ENCODE peak calls at places on chromosomes 7 and 10, in seven cellular contexts. One of them, this sample, is unnamed.

GRCh38 chr7:39238209-39238869 is 260.6 kb downstream of the POU6F2 start:
- DNase-seq in GM06990: no peak
- DNase-seq in mesothelial cell of epicardium: no peak
- DNase-seq in transverse colon: no peak
- DNase-seq in HCT116: no peak
- DNase-seq in WTC11: no peak
- DNase-seq in foreskin fibroblast: no peak
- DNase-seq in this sample: no peak

GRCh38 chr7:36161996-36162395 is 8.9 kb downstream of the EEPD1 start:
- DNase-seq in GM06990: no peak
- DNase-seq in mesothelial cell of epicardium: no peak
- DNase-seq in transverse colon: no peak
- DNase-seq in HCT116: no peak
- DNase-seq in WTC11: no peak
- DNase-seq in foreskin fibroblast: no peak
- DNase-seq in this sample: no peak

GRCh38 chr7:140165422-140165821 is 11.4 kb downstream of the KDM7A start:
- DNase-seq in GM06990: no peak
- DNase-seq in mesothelial cell of epicardium: no peak
- DNase-seq in transverse colon: no peak
- DNase-seq in HCT116: peak
- DNase-seq in WTC11: no peak
- DNase-seq in foreskin fibroblast: peak
- DNase-seq in this sample: no peak

GRCh38 chr10:120996456-120997053 is 145.4 kb downstream of the WDR11 start:
- DNase-seq in GM06990: no peak
- DNase-seq in mesothelial cell of epicardium: no peak
- DNase-seq in transverse colon: peak
- DNase-seq in HCT116: no peak
- DNase-seq in WTC11: no peak
- DNase-seq in foreskin fibroblast: no peak
- DNase-seq in this sample: no peak

GRCh38 chr7:65960351-65961074 is 21.5 kb downstream of the GUSB start:
- DNase-seq in GM06990: no peak
- DNase-seq in mesothelial cell of epicardium: no peak
- DNase-seq in transverse colon: no peak
- DNase-seq in HCT116: no peak
- DNase-seq in WTC11: no peak
- DNase-seq in foreskin fibroblast: no peak
- DNase-seq in this sample: no peak

GRCh38 chr7:18429547-18429946 is 66.0 kb upstream of the HDAC9 start:
- DNase-seq in GM06990: no peak
- DNase-seq in mesothelial cell of epicardium: no peak
- DNase-seq in transverse colon: no peak
- DNase-seq in HCT116: no peak
- DNase-seq in WTC11: no peak
- DNase-seq in foreskin fibroblast: peak
- DNase-seq in this sample: no peak

GRCh38 chr7:6648815-6649104 is 11.6 kb downstream of the ZNF316 start:
- DNase-seq in GM06990: no peak
- DNase-seq in mesothelial cell of epicardium: no peak
- DNase-seq in transverse colon: no peak
- DNase-seq in HCT116: no peak
- DNase-seq in WTC11: no peak
- DNase-seq in foreskin fibroblast: no peak
- DNase-seq in this sample: no peak

GRCh38 chr7:80735330-80735729 is 96.9 kb downstream of the CD36 start:
- DNase-seq in GM06990: no peak
- DNase-seq in mesothelial cell of epicardium: no peak
- DNase-seq in transverse colon: no peak
- DNase-seq in HCT116: no peak
- DNase-seq in WTC11: no peak
- DNase-seq in foreskin fibroblast: no peak
- DNase-seq in this sample: no peak

GRCh38 chr7:130276796-130277762 is 10.4 kb downstream of the CPA2 start:
- DNase-seq in GM06990: no peak
- DNase-seq in mesothelial cell of epicardium: no peak
- DNase-seq in transverse colon: no peak
- DNase-seq in HCT116: no peak
- DNase-seq in WTC11: no peak
- DNase-seq in foreskin fibroblast: peak
- DNase-seq in this sample: no peak

GRCh38 chr7:47485640-47486435 is 96.1 kb downstream of the TNS3 start:
- DNase-seq in GM06990: no peak
- DNase-seq in mesothelial cell of epicardium: no peak
- DNase-seq in transverse colon: peak
- DNase-seq in HCT116: no peak
- DNase-seq in WTC11: no peak
- DNase-seq in foreskin fibroblast: no peak
- DNase-seq in this sample: no peak

GRCh38 chr7:113684165-113684564 is 234.6 kb downstream of the PPP1R3A start:
- DNase-seq in GM06990: no peak
- DNase-seq in mesothelial cell of epicardium: no peak
- DNase-seq in transverse colon: no peak
- DNase-seq in HCT116: no peak
- DNase-seq in WTC11: no peak
- DNase-seq in foreskin fibroblast: no peak
- DNase-seq in this sample: no peak

GRCh38 chr10:47288916-47289495 is 11.0 kb upstream of the GDF10 start:
- DNase-seq in GM06990: no peak
- DNase-seq in mesothelial cell of epicardium: no peak
- DNase-seq in transverse colon: no peak
- DNase-seq in HCT116: no peak
- DNase-seq in WTC11: no peak
- DNase-seq in foreskin fibroblast: no peak
- DNase-seq in this sample: no peak
- TF ChIP-seq CTCF in GM06990: no peak
- TF ChIP-seq CTCF in mesothelial cell of epicardium: no peak
- TF ChIP-seq CTCF in transverse colon: no peak
- TF ChIP-seq CTCF in HCT116: no peak
- TF ChIP-seq CTCF in WTC11: no peak
- TF ChIP-seq CTCF in foreskin fibroblast: no peak
- TF ChIP-seq CTCF in this sample: no peak

GRCh38 chr7:106041140-106041717 is 70.9 kb downstream of the SYPL1 start:
- DNase-seq in GM06990: no peak
- DNase-seq in mesothelial cell of epicardium: no peak
- DNase-seq in transverse colon: no peak
- DNase-seq in HCT116: peak
- DNase-seq in WTC11: peak
- DNase-seq in foreskin fibroblast: peak
- DNase-seq in this sample: peak

GRCh38 chr7:106037489-106038176 is 74.5 kb downstream of the SYPL1 start:
- DNase-seq in GM06990: no peak
- DNase-seq in mesothelial cell of epicardium: no peak
- DNase-seq in transverse colon: no peak
- DNase-seq in HCT116: no peak
- DNase-seq in WTC11: no peak
- DNase-seq in foreskin fibroblast: no peak
- DNase-seq in this sample: no peak

GRCh38 chr7:106038916-106039315 is 73.2 kb downstream of the SYPL1 start:
- DNase-seq in GM06990: no peak
- DNase-seq in mesothelial cell of epicardium: no peak
- DNase-seq in transverse colon: no peak
- DNase-seq in HCT116: no peak
- DNase-seq in WTC11: no peak
- DNase-seq in foreskin fibroblast: no peak
- DNase-seq in this sample: no peak

GRCh38 chr7:106038289-106038688 is 73.8 kb downstream of the SYPL1 start:
- DNase-seq in GM06990: no peak
- DNase-seq in mesothelial cell of epicardium: no peak
- DNase-seq in transverse colon: no peak
- DNase-seq in HCT116: no peak
- DNase-seq in WTC11: no peak
- DNase-seq in foreskin fibroblast: no peak
- DNase-seq in this sample: no peak

GRCh38 chr7:106039486-106040060 is 72.5 kb downstream of the SYPL1 start:
- DNase-seq in GM06990: no peak
- DNase-seq in mesothelial cell of epicardium: no peak
- DNase-seq in transverse colon: peak
- DNase-seq in HCT116: no peak
- DNase-seq in WTC11: peak
- DNase-seq in foreskin fibroblast: peak
- DNase-seq in this sample: no peak
- TF ChIP-seq CTCF in GM06990: no peak
- TF ChIP-seq CTCF in mesothelial cell of epicardium: no peak
- TF ChIP-seq CTCF in transverse colon: no peak
- TF ChIP-seq CTCF in HCT116: no peak
- TF ChIP-seq CTCF in WTC11: no peak
- TF ChIP-seq CTCF in foreskin fibroblast: peak
- TF ChIP-seq CTCF in this sample: no peak

DNA sequence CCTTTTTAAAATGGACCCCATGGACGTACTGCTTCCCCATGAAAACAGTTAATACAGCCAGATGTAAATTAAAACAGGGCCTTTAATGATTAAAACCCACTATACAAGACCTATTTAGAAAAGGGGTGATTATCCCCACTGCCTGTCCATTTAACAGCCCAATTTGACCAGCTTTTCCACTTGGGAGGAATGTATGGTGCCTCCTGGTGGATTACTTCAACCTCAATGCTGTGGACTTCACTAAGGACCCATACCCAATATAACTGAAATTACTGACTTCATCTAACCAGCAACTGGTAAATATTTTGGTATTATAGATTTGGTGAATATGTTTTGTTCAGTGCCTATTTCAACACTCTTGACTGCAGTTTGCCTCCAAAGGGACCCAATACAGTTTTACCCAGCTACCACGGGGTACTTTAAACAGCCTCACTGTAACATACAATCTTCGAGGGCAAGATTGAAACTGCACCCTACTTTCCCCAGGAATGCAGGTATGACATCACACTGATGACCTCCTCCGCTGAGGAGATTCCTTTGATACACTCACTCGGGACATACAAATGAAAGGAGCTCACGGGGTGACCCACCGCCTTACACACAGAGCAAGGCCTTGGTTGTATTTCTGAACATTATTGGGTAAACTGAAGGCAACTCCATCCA is 192.8 kb downstream of the DNAJC1 start:
- DNase-seq in GM06990: no peak
- DNase-seq in mesothelial cell of epicardium: no peak
- DNase-seq in transverse colon: no peak
- DNase-seq in HCT116: no peak
- DNase-seq in WTC11: no peak
- DNase-seq in foreskin fibroblast: no peak
- DNase-seq in this sample: no peak
- TF ChIP-seq CTCF in GM06990: no peak
- TF ChIP-seq CTCF in mesothelial cell of epicardium: no peak
- TF ChIP-seq CTCF in transverse colon: no peak
- TF ChIP-seq CTCF in HCT116: no peak
- TF ChIP-seq CTCF in WTC11: no peak
- TF ChIP-seq CTCF in foreskin fibroblast: no peak
- TF ChIP-seq CTCF in this sample: no peak

GRCh38 chr10:44312401-44312800 is 72.5 kb downstream of the CXCL12 start:
- DNase-seq in GM06990: peak
- DNase-seq in mesothelial cell of epicardium: no peak
- DNase-seq in transverse colon: no peak
- DNase-seq in HCT116: no peak
- DNase-seq in WTC11: no peak
- DNase-seq in foreskin fibroblast: no peak
- DNase-seq in this sample: peak

GRCh38 chr10:44309939-44310761 is 74.7 kb downstream of the CXCL12 start:
- DNase-seq in GM06990: no peak
- DNase-seq in mesothelial cell of epicardium: no peak
- DNase-seq in transverse colon: no peak
- DNase-seq in HCT116: no peak
- DNase-seq in WTC11: no peak
- DNase-seq in foreskin fibroblast: no peak
- DNase-seq in this sample: no peak

GRCh38 chr10:44308935-44309334 is 76.0 kb downstream of the CXCL12 start:
- DNase-seq in GM06990: no peak
- DNase-seq in mesothelial cell of epicardium: no peak
- DNase-seq in transverse colon: no peak
- DNase-seq in HCT116: no peak
- DNase-seq in WTC11: no peak
- DNase-seq in foreskin fibroblast: no peak
- DNase-seq in this sample: no peak

GRCh38 chr10:44311563-44311905 is 73.4 kb downstream of the CXCL12 start:
- DNase-seq in GM06990: no peak
- DNase-seq in mesothelial cell of epicardium: no peak
- DNase-seq in transverse colon: no peak
- DNase-seq in HCT116: no peak
- DNase-seq in WTC11: no peak
- DNase-seq in foreskin fibroblast: no peak
- DNase-seq in this sample: no peak

DNA sequence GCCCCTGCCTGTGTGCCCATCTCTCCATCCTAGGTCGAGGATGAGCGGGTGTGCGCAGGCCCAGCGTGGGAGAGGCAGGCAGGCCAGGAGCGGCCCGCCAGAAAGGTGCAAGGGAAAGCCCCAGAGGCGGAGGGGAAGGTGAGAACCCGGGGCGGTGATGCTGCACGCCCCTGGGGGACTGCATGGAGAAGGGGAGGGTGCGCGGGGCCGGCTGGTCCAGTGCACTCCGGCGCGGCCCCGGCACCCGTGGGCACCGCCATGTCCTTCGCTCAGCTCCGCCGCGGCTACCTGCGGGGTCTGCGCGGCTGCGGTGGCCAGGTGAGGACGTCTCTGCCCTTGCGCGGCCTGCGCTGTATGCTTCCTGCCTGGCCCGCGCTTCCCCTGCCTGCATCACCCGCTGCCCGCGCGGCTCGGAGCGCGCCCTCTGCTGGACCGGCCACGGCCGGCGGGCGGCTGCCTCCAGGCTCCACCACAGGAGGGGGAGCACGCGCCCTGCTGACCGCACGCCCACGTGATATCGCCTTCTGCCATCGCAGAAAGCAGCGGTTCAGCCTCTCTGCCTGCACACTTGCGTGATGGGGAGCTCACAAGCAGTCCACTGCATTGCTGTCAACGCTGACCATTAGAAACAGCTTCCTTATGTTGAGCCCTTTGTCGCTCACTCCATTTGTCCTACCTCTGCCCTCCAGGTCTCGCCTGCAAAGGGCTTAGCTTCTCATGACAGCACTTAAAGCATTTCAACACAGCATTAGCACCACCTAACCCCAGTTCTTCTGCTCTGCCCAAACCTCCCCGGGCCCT is 73.9 kb downstream of the CXCL12 start:
- DNase-seq in GM06990: peak
- DNase-seq in mesothelial cell of epicardium: peak
- DNase-seq in transverse colon: peak
- DNase-seq in HCT116: peak
- DNase-seq in WTC11: peak
- DNase-seq in foreskin fibroblast: peak
- DNase-seq in this sample: peak
- TF ChIP-seq CTCF in GM06990: peak
- TF ChIP-seq CTCF in mesothelial cell of epicardium: peak
- TF ChIP-seq CTCF in transverse colon: peak
- TF ChIP-seq CTCF in HCT116: peak
- TF ChIP-seq CTCF in WTC11: peak
- TF ChIP-seq CTCF in foreskin fibroblast: peak
- TF ChIP-seq CTCF in this sample: peak